ENCODE peak calls at places on chromosomes 13 and 19, in four cellular contexts. K is IMR-90, R is K562, H is endothelial cell of umbilical vein. W is an unnamed sample. For H3K9me1, the result is how much of the 10 kb centered on the place peaks cover.

GRCh38 chr13:40115456-40115855 is 460.0 kb downstream of the COG6 start:
- DNase-seq in H (peak), K (no peak), R (no peak), W (no peak)

GRCh38 chr13:109162248-109163051 is 533.0 kb downstream of the MYO16 start:
- DNase-seq in R (no peak), H (no peak), K (no peak), W (no peak)

GRCh38 chr19:15154002-15154612 is 46.7 kb downstream of the NOTCH3 start:
- DNase-seq in H (peak), R (peak), K (peak), W (no peak)

GRCh38 chr19:2426661-2427322 is 594 bp downstream of the TIMM13 start:
- DNase-seq in K (peak), H (no peak), R (peak), W (no peak)

GRCh38 chr13:91647361-91647970 is 249.0 kb downstream of the GPC5 start:
- DNase-seq in H (no peak), R (peak), K (peak), W (no peak)

GRCh38 chr19:29807178-29807577 is 4.6 kb upstream of the CCNE1 start:
- DNase-seq in R (no peak), H (no peak), K (no peak), W (no peak)

GRCh38 chr13:49731766-49732165 is 40.5 kb upstream of the EBPL start:
- DNase-seq in H (peak), R (no peak), K (peak), W (no peak)

GRCh38 chr13:44270153-44270552 is 103.5 kb upstream of the SERP2 start:
- DNase-seq in R (no peak), K (no peak), H (no peak), W (no peak)

GRCh38 chr13:110426745-110427144 is 119.7 kb downstream of the COL4A2 start:
- DNase-seq in H (no peak), K (no peak), R (no peak), W (no peak)

GRCh38 chr13:100525453-100526298 is 62.9 kb downstream of the GGACT start:
- DNase-seq in H (no peak), K (no peak), R (no peak), W (no peak)

GRCh38 chr13:75452564-75452963 is 29.4 kb downstream of the TBC1D4 start:
- DNase-seq in R (no peak), H (no peak), K (no peak), W (peak)

GRCh38 chr13:80900557-80900956 is 559.6 kb upstream of the SPRY2 start:
- DNase-seq in K (no peak), H (no peak), R (no peak), W (no peak)

GRCh38 chr13:96900992-96901391 is 93.3 kb downstream of the OXGR1 start:
- DNase-seq in K (no peak), H (no peak), R (no peak), W (no peak)

GRCh38 chr13:27375686-27376326 is 48.6 kb upstream of the GTF3A start:
- DNase-seq in R (peak), K (peak), H (peak), W (no peak)

GRCh38 chr19:19386373-19386869 is 19.1 kb upstream of the GATAD2A start:
- DNase-seq in R (peak), K (no peak), H (no peak), W (no peak)

GRCh38 chr13:29583073-29583785 is 12.3 kb downstream of the SLC7A1 start:
- DNase-seq in H (no peak), K (peak), R (no peak), W (peak)

GRCh38 chr19:7842661-7843294 is 12.8 kb downstream of the EVI5L start:
- DNase-seq in R (no peak), H (no peak), K (no peak), W (no peak)

GRCh38 chr19:35266904-35267817 is 1.6 kb upstream of the USF2 start:
- DNase-seq in K (peak), R (peak), H (peak), W (no peak)

GRCh38 chr19:14073925-14074838 is 1.6 kb downstream of the MISP3 start:
- DNase-seq in H (peak), K (peak), R (peak), W (no peak)

GRCh38 chr19:15684828-15685227 is 11.9 kb downstream of the CYP4F12 start:
- DNase-seq in K (no peak), R (peak), H (no peak), W (no peak)

GRCh38 chr19:30419581-30420180 is 47.5 kb downstream of the ZNF536 start:
- DNase-seq in R (no peak), K (no peak), H (no peak), W (no peak)

GRCh38 chr13:106083620-106084350 is 451.7 kb downstream of the EFNB2 start:
- DNase-seq in R (no peak), H (peak), K (peak), W (no peak)

GRCh38 chr13:40624338-40624737 is 42.1 kb downstream of the FOXO1 start:
- DNase-seq in H (no peak), R (no peak), K (no peak), W (no peak)

GRCh38 chr13:21130116-21130515 is 46.2 kb downstream of the SKA3 start:
- DNase-seq in H (no peak), R (no peak), K (no peak), W (no peak)
- H3K4me2 ChIP-seq in H (no peak), R (no peak), K (no peak), W (no peak)

GRCh38 chr13:25018729-25019115 is 77.2 kb upstream of the PABPC3 start:
- DNase-seq in K (no peak), H (no peak), R (no peak), W (no peak)
- TF ChIP-seq CTCF in K (no peak), H (no peak), R (no peak), W (no peak)

DNA sequence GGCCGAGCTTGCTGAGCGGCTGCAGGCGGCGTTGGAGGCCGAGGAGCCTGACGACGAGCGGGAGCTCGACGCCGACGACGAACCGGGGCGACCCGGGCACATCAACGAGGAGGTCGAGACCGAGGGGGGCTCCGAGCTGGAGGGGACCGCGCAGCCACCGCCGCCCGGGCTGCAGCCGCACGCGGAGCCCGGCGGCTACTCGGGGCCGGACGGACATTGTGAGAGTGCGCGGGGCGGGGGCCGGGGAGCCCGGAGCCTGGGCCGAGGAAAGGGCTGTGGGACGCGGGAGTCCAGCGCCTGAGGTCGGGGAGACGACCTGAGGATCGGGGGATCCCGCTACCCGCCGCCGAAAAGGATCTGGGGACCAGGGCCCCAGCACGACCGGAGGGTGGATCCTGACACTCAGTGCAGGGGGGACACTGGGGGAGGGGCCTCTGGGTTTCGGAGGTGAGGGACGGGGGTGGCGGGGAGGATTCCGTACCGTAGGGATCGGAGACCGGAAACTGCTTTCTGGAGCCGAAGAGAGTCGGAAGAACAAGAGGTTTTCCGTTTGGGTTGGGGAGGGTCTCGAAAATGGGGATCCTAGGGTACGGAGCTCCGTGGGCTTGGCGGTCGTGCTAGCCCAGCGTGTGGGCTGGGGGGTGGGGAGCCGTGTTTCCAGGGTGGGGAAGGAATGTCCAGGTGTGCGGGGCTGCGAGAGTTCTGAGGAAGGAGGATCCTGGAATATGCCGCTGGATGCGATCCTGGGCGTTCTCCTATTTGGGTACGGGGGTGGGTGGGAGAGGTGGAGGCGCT is 606 bp downstream of the HNRNPUL1 start:
- DNase-seq in H (peak), R (peak), K (peak), W (no peak)
- H3K9me1 ChIP-seq in H (under half), R (under half), K (under half), W (under half)

DNA sequence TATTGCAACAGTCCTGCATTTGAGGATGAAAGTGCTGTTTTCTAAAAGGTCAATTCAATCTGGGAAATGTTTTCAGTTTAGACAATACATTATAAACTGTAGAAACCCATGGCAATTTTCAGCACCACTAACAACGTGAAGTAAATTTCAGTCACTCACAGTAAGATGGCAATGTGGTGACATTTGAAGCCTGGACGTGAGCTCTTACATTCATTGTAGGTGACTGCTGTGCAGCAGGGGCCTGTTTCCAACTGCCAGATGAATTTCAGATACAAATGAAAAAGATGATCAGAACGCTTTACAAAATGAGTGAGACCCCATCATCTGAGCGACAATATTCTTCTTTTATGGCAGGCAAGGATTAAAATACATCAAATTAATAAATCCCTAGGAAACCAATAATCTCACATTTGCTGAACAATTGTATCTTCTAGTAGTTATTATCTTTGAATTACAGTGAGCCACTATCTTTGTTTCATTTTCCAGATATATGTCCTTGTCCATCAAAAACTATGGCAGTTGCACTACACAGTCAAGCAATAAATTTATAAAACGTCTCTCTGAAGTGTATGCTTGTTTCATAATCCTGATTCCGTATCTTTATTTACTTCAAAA is 1816.8 kb downstream of the OLFM4 start:
- DNase-seq in R (no peak), K (no peak), H (no peak), W (no peak)
- H3K4me2 ChIP-seq in R (no peak), K (no peak), H (no peak), W (no peak)

GRCh38 chr19:10920781-10921180 is 7.7 kb downstream of the YIPF2 start:
- DNase-seq in R (no peak), K (no peak), H (no peak), W (no peak)

GRCh38 chr19:10921199-10921879 is 7.1 kb downstream of the YIPF2 start:
- DNase-seq in H (no peak), K (no peak), R (no peak), W (no peak)

GRCh38 chr19:10922638-10923014 is 5.8 kb downstream of the YIPF2 start:
- DNase-seq in R (peak), H (no peak), K (no peak), W (no peak)

GRCh38 chr19:10923503-10924076 is 4.8 kb downstream of the YIPF2 start:
- DNase-seq in R (peak), H (no peak), K (no peak), W (no peak)

DNA sequence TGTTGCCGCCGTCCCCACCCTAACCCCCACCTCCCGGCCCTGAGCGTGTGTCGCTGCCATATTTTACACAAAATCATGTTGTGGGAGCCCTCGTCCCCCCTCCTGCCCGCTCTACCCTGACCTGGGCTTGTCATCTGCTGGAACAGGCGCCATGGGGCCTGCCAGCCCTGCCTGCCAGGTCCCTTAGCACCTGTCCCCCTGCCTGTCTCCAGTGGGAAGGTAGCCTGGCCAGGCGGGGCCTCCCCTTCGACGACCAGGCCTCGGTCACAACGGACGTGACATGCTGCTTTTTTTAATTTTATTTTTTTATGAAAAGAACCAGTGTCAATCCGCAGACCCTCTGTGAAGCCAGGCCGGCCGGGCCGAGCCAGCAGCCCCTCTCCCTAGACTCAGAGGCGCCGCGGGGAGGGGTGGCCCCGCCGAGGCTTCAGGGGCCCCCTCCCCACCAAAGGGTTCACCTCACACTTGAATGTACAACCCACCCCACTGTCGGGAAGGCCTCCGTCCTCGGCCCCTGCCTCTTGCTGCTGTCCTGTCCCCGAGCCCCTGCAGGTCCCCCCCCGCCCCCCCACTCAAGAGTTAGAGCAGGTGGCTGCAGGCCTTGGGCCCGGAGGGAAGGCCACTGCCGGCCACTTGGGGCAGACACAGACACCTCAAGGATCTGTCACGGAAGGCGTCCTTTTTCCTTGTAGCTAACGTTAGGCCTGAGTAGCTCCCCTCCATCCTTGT is 6.4 kb downstream of the YIPF2 start:
- DNase-seq in R (no peak), H (no peak), K (no peak), W (no peak)
- TF ChIP-seq CTCF in R (no peak), H (no peak), K (no peak), W (no peak)

DNA sequence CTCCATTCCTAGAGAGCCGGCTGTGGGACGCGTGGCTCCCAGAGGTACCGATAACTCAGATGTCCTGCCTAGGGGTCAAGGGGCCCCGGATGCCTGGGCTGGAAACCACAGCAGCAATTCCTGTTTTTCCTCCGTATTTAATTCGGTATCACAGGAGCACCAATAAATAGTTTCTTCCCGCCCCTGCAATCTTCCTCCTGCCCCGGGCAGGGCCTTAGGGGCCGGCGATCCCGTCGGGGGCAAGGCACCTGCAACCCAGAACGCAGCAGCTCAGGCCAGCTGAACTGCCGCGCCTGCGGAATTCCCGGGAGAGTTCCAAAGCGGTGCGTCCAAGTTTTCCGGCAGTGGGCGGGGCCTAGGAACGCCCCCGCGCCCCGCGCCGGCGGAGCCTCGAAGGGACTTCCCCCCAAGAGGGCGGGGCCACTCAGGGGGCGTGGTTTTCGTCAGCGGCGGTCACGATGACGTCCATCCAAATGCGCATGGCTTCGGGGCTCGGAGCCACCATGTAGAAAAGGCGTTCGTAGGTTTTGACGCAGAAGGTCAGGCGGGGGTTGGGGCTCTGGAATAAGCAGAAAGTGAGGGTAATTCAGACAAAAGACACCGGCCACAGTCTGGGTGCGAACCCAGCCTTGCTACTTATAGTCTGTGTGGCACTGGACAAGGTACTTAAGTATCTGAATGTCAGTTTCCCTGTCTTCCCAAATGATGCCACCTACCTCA is 9.7 kb upstream of the LYPD3 start:
- DNase-seq in H (peak), R (peak), K (peak), W (peak)
- H3K9me1 ChIP-seq in H (under half), R (under half), K (under half), W (under half)

GRCh38 chr13:84641491-84641890 is 759.2 kb upstream of the SLITRK1 start:
- DNase-seq in H (no peak), R (no peak), K (peak), W (no peak)

GRCh38 chr13:84649853-84650252 is 767.6 kb upstream of the SLITRK1 start:
- DNase-seq in R (no peak), H (no peak), K (peak), W (no peak)

GRCh38 chr13:84648069-84648640 is 765.9 kb upstream of the SLITRK1 start:
- DNase-seq in H (no peak), K (no peak), R (no peak), W (no peak)

GRCh38 chr13:84651288-84651687 is 769.0 kb upstream of the SLITRK1 start:
- DNase-seq in R (no peak), K (peak), H (no peak), W (peak)

GRCh38 chr13:84645196-84646071 is 763.2 kb upstream of the SLITRK1 start:
- DNase-seq in K (peak), H (no peak), R (no peak), W (no peak)
- H3K4me2 ChIP-seq in K (no peak), H (no peak), R (no peak), W (no peak)

DNA sequence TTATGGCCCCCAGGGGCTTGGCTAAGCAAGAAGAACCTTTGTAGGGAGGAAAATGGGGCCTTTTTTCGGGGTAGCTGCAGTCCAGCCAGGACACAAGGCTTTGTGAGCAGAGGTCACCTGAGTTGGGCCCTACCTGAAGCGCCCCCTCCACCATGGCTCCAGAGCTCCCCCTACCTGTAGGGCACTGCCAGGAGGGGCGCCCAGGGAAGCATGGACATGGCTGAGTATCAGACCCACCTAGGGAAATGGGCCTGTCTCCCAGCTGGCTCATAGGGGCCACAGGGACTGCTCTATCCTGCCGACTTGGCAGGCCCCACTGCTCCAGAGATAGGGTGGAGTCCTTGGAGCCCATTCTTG is 9.0 kb upstream of the CEBPA start:
- DNase-seq in H (no peak), K (no peak), R (no peak), W (no peak)
- TF ChIP-seq CTCF in H (no peak), K (no peak), R (peak), W (peak)

GRCh38 chr13:98447881-98448641 is 128.8 kb downstream of the STK24 start:
- DNase-seq in H (peak), R (peak), K (no peak), W (no peak)
- H3K9me1 ChIP-seq in H (under half), R (under half), K (under half), W (under half)